ENCODE peak calls at places on chromosomes 1 and 21, in nine cellular contexts. W is effector memory CD4-positive, alpha-beta T cell; Z is heart left ventricle; O is cardiac muscle cell; B is ovary; G is CD8-positive, alpha-beta memory T cell; E is adrenal gland; Q is left ventricle myocardium inferior; T is IMR-90. R is an unnamed sample.
A peak's percentile ranks its signal among the peaks of the same experiment; 100 is the strongest.

GRCh38 chr1:22383526-22384291 is 67.9 kb upstream of the ZBTB40 start:
- DNase-seq in G (no peak), O (no peak), Q (no peak), Z (no peak), W (no peak), E (no peak), T (no peak), B (no peak), R (no peak)

GRCh38 chr1:202154766-202155477 is 5.5 kb downstream of the PTPN7 start:
- DNase-seq in W (no peak), Z (no peak), Q (no peak), O (peak; percentile 84), B (peak; percentile 56), E (no peak), T (peak; percentile 76), G (peak; percentile 43), R (peak; percentile 76)

GRCh38 chr1:184386271-184387068 is at the start of gene C1orf21:
- DNase-seq in G (peak; percentile 22), B (peak; percentile 92), W (peak; percentile 16), Z (peak; percentile 94), Q (peak; percentile 94), O (peak; percentile 95), T (peak; percentile 84), E (peak; percentile 88), R (peak; percentile 91)

GRCh38 chr1:247386695-247387094 is 29.3 kb upstream of the NLRP3 start:
- DNase-seq in Z (no peak), O (peak; percentile 43), E (no peak), T (peak; percentile 73), Q (no peak), G (no peak), W (no peak), B (no peak), R (no peak)

GRCh38 chr21:26147535-26147934 is 23.0 kb downstream of the APP start:
- DNase-seq in E (no peak), O (no peak), T (no peak), Q (no peak), B (no peak), Z (no peak), W (no peak), G (no peak), R (no peak)

GRCh38 chr1:155801149-155801548 is 55.9 kb downstream of the GON4L start:
- DNase-seq in T (peak; percentile 31), Q (no peak), B (no peak), G (no peak), W (no peak), E (no peak), O (peak; percentile 41), Z (no peak), R (no peak)

GRCh38 chr1:211517006-211517405 is 25.0 kb upstream of the RD3 start:
- DNase-seq in G (no peak), O (no peak), E (no peak), Q (no peak), W (no peak), Z (no peak), T (no peak), B (no peak), R (no peak)

GRCh38 chr1:203035111-203036000 is 9.1 kb downstream of the PPFIA4 start:
- DNase-seq in W (no peak), T (no peak), Z (peak; percentile 31), G (no peak), Q (no peak), E (no peak), B (no peak), O (no peak), R (no peak)

GRCh38 chr21:34364921-34365320 is 1.1 kb downstream of the KCNE2 start:
- DNase-seq in O (no peak), W (no peak), E (no peak), B (no peak), T (no peak), Q (no peak), Z (no peak), G (no peak), R (no peak)

GRCh38 chr1:170410391-170411146 is 121.4 kb upstream of the GORAB start:
- DNase-seq in O (peak; percentile 81), T (peak; percentile 86), W (no peak), B (no peak), E (no peak), G (no peak), Q (no peak), Z (no peak), R (no peak)

GRCh38 chr1:150683914-150684313 is 13.0 kb downstream of the GOLPH3L start:
- DNase-seq in W (no peak), E (no peak), O (no peak), T (no peak), Q (no peak), Z (no peak), B (no peak), G (no peak), R (no peak)

GRCh38 chr1:150674881-150675280 is 22.1 kb downstream of the GOLPH3L start:
- DNase-seq in O (no peak), Z (no peak), B (no peak), Q (no peak), G (no peak), E (no peak), T (no peak), W (no peak), R (no peak)

GRCh38 chr1:150678988-150679387 is 18.0 kb downstream of the GOLPH3L start:
- DNase-seq in E (no peak), B (no peak), Q (no peak), O (no peak), Z (no peak), G (no peak), T (no peak), W (no peak), R (no peak)
- H3K27me3 ChIP-seq in E (no peaks in the 10 kb centered on the region), B (no peaks in the 10 kb centered on the region), Q (no peaks in the 10 kb centered on the region), O (no peaks in the 10 kb centered on the region), Z (no peaks in the 10 kb centered on the region), G (no peaks in the 10 kb centered on the region), T (no peaks in the 10 kb centered on the region), W (no peaks in the 10 kb centered on the region), R (no peaks in the 10 kb centered on the region)

DNA sequence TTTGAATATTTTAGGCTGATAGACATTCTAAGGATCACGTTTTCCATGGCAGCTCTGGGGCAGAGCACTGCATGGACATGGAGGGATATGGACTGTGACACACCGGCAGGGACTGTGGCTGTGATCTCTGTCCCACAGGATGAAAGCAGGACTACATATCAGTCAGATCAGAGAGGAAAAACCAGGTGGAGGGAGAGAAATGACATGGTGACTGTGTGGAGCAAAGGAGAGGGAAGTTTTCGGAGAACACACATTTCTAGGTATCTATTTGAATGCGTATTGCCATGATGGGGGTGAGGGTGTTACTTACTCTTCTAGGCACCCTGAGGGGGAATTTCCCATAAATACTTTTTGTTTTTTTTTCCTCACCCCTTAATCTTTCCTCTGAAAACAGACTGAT is 3.2 kb upstream of the CD1C start:
- DNase-seq in Q (no peak), Z (no peak), G (no peak), T (no peak), E (no peak), O (no peak), W (no peak), B (no peak), R (no peak)
- H3K27ac ChIP-seq in Q (no peak overlapping the region), Z (no peak overlapping the region), G (no peak overlapping the region), T (no peak overlapping the region), E (no peak overlapping the region), O (no peak overlapping the region), W (no peak overlapping the region), B (no peak overlapping the region), R (no peak overlapping the region)

DNA sequence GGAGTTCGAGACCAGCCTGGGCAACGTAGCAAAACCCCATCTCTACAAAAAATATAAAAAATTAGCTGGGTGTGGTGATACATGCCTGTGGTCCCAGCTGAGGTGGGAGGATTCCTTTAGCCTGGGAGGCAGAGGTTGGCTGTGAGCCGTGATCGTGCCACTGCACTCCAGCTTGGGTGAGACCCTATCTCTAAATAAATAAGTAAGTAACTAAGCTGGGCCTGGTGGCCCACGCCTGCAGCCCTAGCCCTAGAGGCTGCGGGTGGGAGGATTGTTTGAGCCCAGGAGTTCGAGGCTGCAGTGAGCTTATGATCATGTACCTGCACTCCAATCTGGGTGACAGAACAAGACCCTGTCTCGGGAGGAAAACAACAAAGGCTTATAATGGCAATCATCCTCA is 4.6 kb downstream of the CLIC4 start:
- DNase-seq in B (no peak), G (no peak), Q (no peak), E (no peak), T (no peak), Z (no peak), W (no peak), O (no peak), R (no peak)
- H3K4me1 ChIP-seq in B (peaks cover 8% of the 10 kb centered on the region), G (no peaks in the 10 kb centered on the region), Q (peaks cover 95% of the 10 kb centered on the region), E (peaks cover 14% of the 10 kb centered on the region), T (peaks cover 24% of the 10 kb centered on the region), Z (peaks cover 82% of the 10 kb centered on the region), W (no peaks in the 10 kb centered on the region), O (peaks cover 30% of the 10 kb centered on the region), R (peaks cover 68% of the 10 kb centered on the region)

GRCh38 chr21:29940993-29941392 is 1.2 kb upstream of the GRIK1 start:
- DNase-seq in O (no peak), G (no peak), E (no peak), T (no peak), B (no peak), W (no peak), Q (no peak), Z (no peak), R (no peak)

GRCh38 chr21:29939859-29940245 is at the start of gene GRIK1:
- DNase-seq in B (no peak), Q (no peak), W (no peak), E (no peak), O (no peak), G (no peak), Z (no peak), T (no peak), R (no peak)

GRCh38 chr21:29942033-29942432 is 2.2 kb upstream of the GRIK1 start:
- DNase-seq in E (no peak), B (no peak), G (no peak), Q (no peak), T (no peak), W (no peak), O (no peak), Z (no peak), R (no peak)

GRCh38 chr21:29943885-29944284 is 4.1 kb upstream of the GRIK1 start:
- DNase-seq in E (no peak), W (no peak), B (no peak), G (no peak), Z (no peak), O (no peak), T (no peak), Q (no peak), R (no peak)

GRCh38 chr21:29938968-29939858 is 583 bp downstream of the GRIK1 start:
- DNase-seq in E (no peak), T (no peak), G (no peak), B (no peak), O (peak; percentile 4), Z (peak; percentile 50), Q (no peak), W (no peak), R (no peak)
- H3K27me3 ChIP-seq in E (peaks cover 6% of the 10 kb centered on the region), T (peaks cover 20% of the 10 kb centered on the region), G (no peaks in the 10 kb centered on the region), B (no peaks in the 10 kb centered on the region), O (peaks cover 97% of the 10 kb centered on the region), Z (peaks cover 62% of the 10 kb centered on the region), Q (peaks cover 90% of the 10 kb centered on the region), W (no peaks in the 10 kb centered on the region), R (peaks cover 51% of the 10 kb centered on the region)

GRCh38 chr1:47782414-47783165 is 214.6 kb downstream of the TRABD2B start:
- DNase-seq in Z (no peak), G (no peak), W (no peak), O (peak; percentile 17), T (no peak), E (no peak), Q (no peak), B (no peak), R (no peak)
- H3K27ac ChIP-seq in Z (no peak overlapping the region), G (no peak overlapping the region), W (no peak overlapping the region), O (no peak overlapping the region), T (no peak overlapping the region), E (no peak overlapping the region), Q (no peak overlapping the region), B (no peak overlapping the region), R (no peak overlapping the region)